ENCODE peak calls at places on chromosomes 11 and 22, in eight cellular contexts. Y is stomach; U is EH; V is stimulated activated naive CD8-positive, alpha-beta T cell treated with anti-CD3 and anti-CD28 coated beads, Interleukin-15, Interleukin-2, amounts not matched to agents 100 U/mL and 50 U/mL, for 24 hours; T is tibial artery; K is NB4; P is naive thymus-derived CD8-positive, alpha-beta T cell; C is dorsolateral prefrontal cortex. R is an unnamed sample.

GRCh38 chr11:57460017-57460755 is at the start of gene RTN4RL2:
- DNase-seq in Y (no peak), U (peak), V (peak), T (no peak), K (peak), P (no peak), C (no peak), R (no peak)

GRCh38 chr11:58958500-58958899 is 19.2 kb downstream of the GLYATL1 start:
- DNase-seq in Y (peak), U (peak), V (peak), T (no peak), K (peak), P (peak), C (no peak), R (no peak)

GRCh38 chr11:12201016-12201985 is 90.9 kb downstream of the MICAL2 start:
- DNase-seq in Y (no peak), U (peak), V (no peak), T (peak), K (peak), P (no peak), C (peak), R (no peak)

GRCh38 chr11:76348348-76348747 is 32.6 kb downstream of the THAP12 start:
- DNase-seq in Y (no peak), U (no peak), V (no peak), T (no peak), K (no peak), P (no peak), C (no peak), R (no peak)

GRCh38 chr22:29002603-29003002 is 59.0 kb downstream of the C22orf31 start:
- DNase-seq in Y (peak), U (no peak), V (no peak), T (no peak), K (no peak), P (no peak), C (no peak), R (no peak)

GRCh38 chr11:69215784-69216415 is 60.2 kb downstream of the SMIM38 start:
- DNase-seq in Y (peak), U (peak), V (peak), T (peak), K (no peak), P (no peak), C (no peak), R (no peak)

GRCh38 chr22:39658367-39658766 is 87.8 kb downstream of the CACNA1I start:
- DNase-seq in Y (no peak), U (no peak), V (no peak), T (no peak), K (peak), P (peak), C (no peak), R (no peak)

GRCh38 chr11:63866211-63866610 is 27.3 kb downstream of the MARK2 start:
- DNase-seq in Y (peak), U (peak), V (peak), T (peak), K (peak), P (peak), C (no peak), R (no peak)

GRCh38 chr22:27919943-27920755 is 1.1 kb upstream of the PITPNB start:
- DNase-seq in Y (no peak), U (peak), V (no peak), T (peak), K (no peak), P (no peak), C (no peak), R (no peak)

GRCh38 chr22:37566329-37566837 is 6.1 kb downstream of the CDC42EP1 start:
- DNase-seq in Y (no peak), U (no peak), V (peak), T (no peak), K (no peak), P (peak), C (no peak), R (no peak)

GRCh38 chr22:43449205-43449830 is 37.5 kb downstream of the MPPED1 start:
- DNase-seq in Y (no peak), U (no peak), V (no peak), T (no peak), K (peak), P (no peak), C (no peak), R (no peak)

GRCh38 chr11:68692115-68692514 is 7.8 kb downstream of the GAL start:
- DNase-seq in Y (no peak), U (no peak), V (no peak), T (no peak), K (no peak), P (no peak), C (no peak), R (no peak)

GRCh38 chr22:30783021-30783420 is 88.3 kb downstream of the OSBP2 start:
- DNase-seq in Y (no peak), U (no peak), V (no peak), T (no peak), K (no peak), P (no peak), C (no peak), R (no peak)

GRCh38 chr22:26995222-26995621 is 337.8 kb downstream of the MIAT start:
- DNase-seq in Y (no peak), U (no peak), V (no peak), T (no peak), K (no peak), P (no peak), C (no peak), R (no peak)

GRCh38 chr11:108958446-108959123 is 293.7 kb downstream of the DDX10 start:
- DNase-seq in Y (no peak), U (peak), V (no peak), T (no peak), K (peak), P (no peak), C (no peak), R (no peak)

GRCh38 chr11:59197990-59198389 is 14.7 kb downstream of the MPEG1 start:
- DNase-seq in Y (peak), U (peak), V (no peak), T (peak), K (no peak), P (no peak), C (peak), R (no peak)

GRCh38 chr22:36833073-36833472 is 16.2 kb upstream of the PVALB start:
- DNase-seq in Y (no peak), U (no peak), V (no peak), T (no peak), K (peak), P (no peak), C (no peak), R (no peak)

GRCh38 chr22:31229402-31230140 is 17.5 kb downstream of the LIMK2 start:
- DNase-seq in Y (peak), U (peak), V (no peak), T (no peak), K (peak), P (no peak), C (no peak), R (no peak)

GRCh38 chr22:37187552-37187890 is 526 bp downstream of the C1QTNF6 start:
- DNase-seq in Y (peak), U (peak), V (no peak), T (no peak), K (no peak), P (no peak), C (no peak), R (no peak)

GRCh38 chr22:38258895-38259294 is 13.9 kb downstream of the TMEM184B start:
- DNase-seq in Y (no peak), U (no peak), V (no peak), T (peak), K (no peak), P (no peak), C (no peak), R (no peak)

GRCh38 chr11:70201876-70202861 is 927 bp upstream of the FADD start:
- DNase-seq in Y (no peak), U (peak), V (no peak), T (no peak), K (peak), P (no peak), C (no peak), R (no peak)

GRCh38 chr11:61056566-61056965 is 45.7 kb upstream of the CD5 start:
- DNase-seq in Y (no peak), U (no peak), V (no peak), T (peak), K (no peak), P (no peak), C (no peak), R (no peak)

GRCh38 chr22:44891293-44891747 is 118.5 kb downstream of the PHF21B start:
- DNase-seq in Y (no peak), U (no peak), V (no peak), T (no peak), K (no peak), P (no peak), C (no peak), R (no peak)

GRCh38 chr22:46078241-46079092 is 71.9 kb upstream of the PPARA start:
- DNase-seq in Y (peak), U (peak), V (no peak), T (peak), K (no peak), P (no peak), C (peak), R (peak)

GRCh38 chr22:31090217-31091085 is 9.3 kb downstream of the SMTN start:
- DNase-seq in Y (no peak), U (peak), V (no peak), T (peak), K (no peak), P (no peak), C (no peak), R (no peak)